ENCODE peak calls at places on chromosomes 2 and 18, in ten cellular contexts. T, V, J, O, R, N, X, U, I and Y are unnamed samples.

GRCh38 chr2:237154894-237155851 is 69.5 kb downstream of the COPS8 start:
- DNase-seq in U (no peak), J (no peak), R (no peak), V (no peak), T (no peak), I (peak; percentile 75), X (no peak), O (peak; percentile 39), N (no peak), Y (no peak)

GRCh38 chr2:233867993-233868532 is at the start of gene MSL3B:
- DNase-seq in R (peak; percentile 51), T (no peak), I (no peak), O (peak; percentile 77), J (peak; percentile 77), X (no peak), N (peak; percentile 47), V (no peak), U (no peak), Y (no peak)

GRCh38 chr2:235599596-235600338 is 105.9 kb downstream of the AGAP1 start:
- DNase-seq in J (no peak), U (no peak), V (peak; percentile 55), N (no peak), O (no peak), I (no peak), R (no peak), T (no peak), X (no peak), Y (no peak)

GRCh38 chr18:36139251-36139650 is 9.6 kb downstream of the ELP2 start:
- DNase-seq in I (no peak), N (no peak), U (no peak), R (no peak), O (no peak), X (no peak), V (no peak), T (no peak), J (no peak), Y (no peak)

GRCh38 chr2:48819206-48819605 is 63.7 kb upstream of the LHCGR start:
- DNase-seq in R (no peak), U (no peak), X (no peak), T (no peak), O (no peak), I (no peak), N (no peak), J (no peak), V (no peak), Y (no peak)

GRCh38 chr2:45891719-45892118 is 240.2 kb downstream of the PRKCE start:
- DNase-seq in X (no peak), I (no peak), U (no peak), T (no peak), O (no peak), N (no peak), V (no peak), J (no peak), R (no peak), Y (no peak)

GRCh38 chr2:134360750-134361487 is 107.0 kb downstream of the MGAT5 start:
- DNase-seq in I (no peak), J (no peak), X (no peak), R (no peak), O (peak; percentile 60), T (no peak), N (no peak), U (no peak), V (no peak), Y (peak; percentile 38)

GRCh38 chr2:200219400-200220113 is 86.9 kb upstream of the SPATS2L start:
- DNase-seq in U (no peak), O (no peak), N (no peak), I (no peak), R (no peak), X (no peak), T (no peak), V (peak; percentile 72), J (no peak), Y (no peak)

GRCh38 chr18:49673281-49673680 is 111.4 kb downstream of the LIPG start:
- DNase-seq in V (no peak), T (no peak), R (no peak), U (no peak), X (no peak), I (no peak), O (no peak), J (no peak), N (no peak), Y (no peak)

GRCh38 chr2:215140166-215140707 is 1.8 kb upstream of the ABCA12 start:
- DNase-seq in O (no peak), X (no peak), I (no peak), N (no peak), J (no peak), T (no peak), U (no peak), V (no peak), R (no peak), Y (no peak)

GRCh38 chr18:79393181-79393598 is 2.5 kb upstream of the NFATC1 start:
- DNase-seq in O (no peak), I (no peak), X (no peak), R (no peak), U (no peak), J (no peak), V (no peak), T (peak; percentile 76), N (no peak), Y (peak; percentile 86)

GRCh38 chr2:3587432-3587831 is 7.5 kb upstream of the COLEC11 start:
- DNase-seq in X (no peak), I (no peak), N (no peak), V (peak; percentile 65), J (no peak), O (no peak), R (no peak), T (no peak), U (no peak), Y (no peak)

GRCh38 chr2:147045113-147045512 is 799.7 kb upstream of the ACVR2A start:
- DNase-seq in I (peak; percentile 15), R (peak; percentile 50), O (peak; percentile 12), V (peak; percentile 45), J (no peak), T (no peak), X (peak; percentile 41), U (no peak), N (peak; percentile 60), Y (peak; percentile 44)

GRCh38 chr2:137047369-137047768 is 282.0 kb downstream of the THSD7B start:
- DNase-seq in T (no peak), U (no peak), N (no peak), J (no peak), R (no peak), I (no peak), V (no peak), O (no peak), X (no peak), Y (no peak)
- H3K27ac ChIP-seq in T (no peak overlapping the region), U (no peak overlapping the region), N (no peak overlapping the region), J (no peak overlapping the region), R (no peak overlapping the region), I (no peak overlapping the region), V (no peak overlapping the region), O (no peak overlapping the region), X (no peak overlapping the region), Y (no peak overlapping the region)

GRCh38 chr2:231642631-231643493 is 50.2 kb downstream of the TEX44 start:
- DNase-seq in U (peak; percentile 94), X (no peak), N (peak; percentile 91), O (no peak), J (peak; percentile 52), I (peak; percentile 63), V (peak; percentile 39), R (peak; percentile 82), T (peak; percentile 95), Y (peak; percentile 87)
- TF ChIP-seq EP300 in U (no peak), X (no peak), N (peak; percentile 78), O (no peak), J (no peak), I (no peak), V (no peak), R (peak; percentile 62), T (peak; percentile 81), Y (peak; percentile 75)

GRCh38 chr18:59470627-59471121 is 111.6 kb upstream of the LMAN1 start:
- DNase-seq in N (no peak), O (no peak), X (no peak), T (peak; percentile 78), U (no peak), J (no peak), R (no peak), V (no peak), I (no peak), Y (no peak)
- TF ChIP-seq POLR2AphosphoS5 in N (no peak), O (no peak), X (no peak), T (peak; percentile 42), U (no peak), J (no peak), R (no peak), V (no peak), I (no peak), Y (no peak)

DNA sequence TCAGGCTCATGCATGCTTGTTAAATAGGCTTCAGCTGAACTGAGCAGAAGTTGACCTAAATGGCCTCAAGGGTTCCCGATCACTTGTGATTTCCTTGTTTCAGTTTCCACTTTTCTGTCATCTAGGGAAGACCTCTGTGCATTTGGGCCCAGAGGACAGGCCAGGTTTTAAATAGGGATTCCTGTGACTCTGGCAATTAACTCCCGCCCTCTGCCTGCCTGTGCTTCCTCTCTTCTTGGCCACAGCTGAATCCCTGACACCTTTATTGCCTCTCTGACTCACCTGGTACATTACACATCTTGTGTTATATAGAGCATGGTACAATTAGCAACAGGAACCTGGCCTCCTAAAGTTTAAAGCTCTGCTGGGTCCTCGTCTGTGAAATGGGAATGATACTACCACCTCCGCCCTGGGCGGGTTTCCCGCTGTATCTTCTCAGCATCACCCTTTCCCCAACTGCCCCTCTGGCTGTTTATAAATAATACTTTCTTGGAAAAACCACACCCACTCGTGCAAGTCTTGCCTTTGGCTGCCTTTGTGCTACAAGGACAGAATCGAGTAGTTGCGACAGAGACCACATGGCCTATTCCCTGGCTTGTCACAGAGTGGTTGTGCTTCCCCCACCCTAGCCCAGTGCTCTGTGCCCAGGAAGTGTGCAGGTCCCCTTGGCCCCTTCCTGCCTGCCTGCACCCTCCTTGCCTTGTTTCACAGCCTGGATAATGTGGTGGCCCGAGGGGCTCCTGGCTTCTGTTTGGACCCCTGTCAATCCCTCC is 8.0 kb downstream of the CABLES1 start:
- DNase-seq in I (no peak), O (no peak), J (no peak), V (no peak), X (no peak), T (no peak), N (peak; percentile 64), U (no peak), R (no peak), Y (peak; percentile 87)
- H3K27ac ChIP-seq in I (peak overlapping the region; percentile 41), O (no peak overlapping the region), J (no peak overlapping the region), V (peak overlapping the region; percentile 96), X (no peak overlapping the region), T (peak overlapping the region; percentile 20), N (peak overlapping the region; percentile 48), U (peak overlapping the region; percentile 73), R (peak overlapping the region; percentile 75), Y (peak overlapping the region; percentile 87)

GRCh38 chr2:67846341-67847070 is 216.3 kb downstream of the C1D start:
- DNase-seq in J (peak; percentile 69), U (peak; percentile 83), T (peak; percentile 98), R (peak; percentile 90), I (no peak), N (peak; percentile 81), X (peak; percentile 54), V (peak; percentile 94), O (peak; percentile 49), Y (no peak)
- TF ChIP-seq EP300 in J (no peak), U (no peak), T (peak; percentile 88), R (peak; percentile 58), I (no peak), N (no peak), X (no peak), V (peak; percentile 56), O (peak; percentile 42), Y (no peak)